ENCODE peak calls at places on chromosome 6, in nine cellular contexts. Z, V, E, F, O, K, Y, P and X are unnamed samples.

GRCh38 chr6:2376429-2377355 is 131.3 kb upstream of the GMDS start:
- DNase-seq in Z (no peak), V (no peak), E (no peak), F (peak; percentile 88), O (no peak), K (no peak), Y (no peak), P (no peak), X (no peak)

GRCh38 chr6:56363796-56364195 is 116.4 kb upstream of the COL21A1 start:
- DNase-seq in Z (no peak), V (no peak), E (no peak), F (no peak), O (no peak), K (no peak), Y (no peak), P (no peak), X (no peak)

GRCh38 chr6:31007694-31008093 is 2.6 kb upstream of the MUC22 start:
- DNase-seq in Z (no peak), V (peak; percentile 43), E (no peak), F (peak; percentile 86), O (no peak), K (no peak), Y (no peak), P (no peak), X (no peak)

GRCh38 chr6:135572051-135572450 is 74.5 kb upstream of the AHI1 start:
- DNase-seq in Z (no peak), V (no peak), E (no peak), F (no peak), O (no peak), K (no peak), Y (no peak), P (no peak), X (no peak)

GRCh38 chr6:15077964-15078363 is 167.9 kb upstream of the JARID2 start:
- DNase-seq in Z (no peak), V (no peak), E (no peak), F (no peak), O (no peak), K (no peak), Y (no peak), P (no peak), X (no peak)

GRCh38 chr6:35568967-35569606 is 56.4 kb upstream of the TULP1 start:
- DNase-seq in Z (peak; percentile 45), V (no peak), E (peak; percentile 12), F (peak; percentile 32), O (no peak), K (peak; percentile 49), Y (no peak), P (peak; percentile 11), X (peak; percentile 42)

GRCh38 chr6:152503541-152503940 is 133.6 kb downstream of the SYNE1 start:
- DNase-seq in Z (no peak), V (no peak), E (no peak), F (no peak), O (no peak), K (no peak), Y (no peak), P (no peak), X (no peak)

GRCh38 chr6:39791311-39791710 is 865 bp upstream of the DAAM2 start:
- DNase-seq in Z (no peak), V (no peak), E (no peak), F (peak; percentile 41), O (no peak), K (no peak), Y (no peak), P (no peak), X (no peak)

GRCh38 chr6:108966855-108967755 is 118.9 kb downstream of the ARMC2 start:
- DNase-seq in Z (no peak), V (no peak), E (no peak), F (peak; percentile 80), O (no peak), K (no peak), Y (peak; percentile 87), P (no peak), X (no peak)

GRCh38 chr6:170251776-170252571 is 38.9 kb downstream of the DLL1 start:
- DNase-seq in Z (no peak), V (no peak), E (no peak), F (no peak), O (no peak), K (no peak), Y (no peak), P (no peak), X (no peak)

GRCh38 chr6:150964765-150965164 is 99.3 kb downstream of the MTHFD1L start:
- DNase-seq in Z (no peak), V (no peak), E (no peak), F (no peak), O (no peak), K (no peak), Y (no peak), P (no peak), X (no peak)

GRCh38 chr6:57072108-57072507 is 17.9 kb upstream of the ZNF451 start:
- DNase-seq in Z (no peak), V (no peak), E (no peak), F (no peak), O (no peak), K (no peak), Y (no peak), P (no peak), X (no peak)

GRCh38 chr6:138001750-138002349 is 105.4 kb downstream of the PERP start:
- DNase-seq in Z (peak; percentile 60), V (peak; percentile 58), E (peak; percentile 61), F (peak; percentile 42), O (peak; percentile 50), K (peak; percentile 74), Y (peak; percentile 46), P (peak; percentile 60), X (peak; percentile 56)

GRCh38 chr6:43181621-43181941 is 415 bp upstream of the CUL9 start:
- DNase-seq in Z (no peak), V (no peak), E (no peak), F (no peak), O (no peak), K (no peak), Y (no peak), P (no peak), X (no peak)

GRCh38 chr6:75946146-75946831 is 126.2 kb downstream of the IMPG1 start:
- DNase-seq in Z (no peak), V (no peak), E (no peak), F (no peak), O (no peak), K (no peak), Y (no peak), P (no peak), X (no peak)

GRCh38 chr6:77456531-77457248 is 6.6 kb downstream of the HTR1B start:
- DNase-seq in Z (no peak), V (peak; percentile 88), E (no peak), F (peak; percentile 66), O (no peak), K (no peak), Y (no peak), P (no peak), X (no peak)

GRCh38 chr6:25312034-25312620 is 33.0 kb downstream of the CARMIL1 start:
- DNase-seq in Z (no peak), V (peak; percentile 38), E (no peak), F (no peak), O (no peak), K (no peak), Y (no peak), P (no peak), X (no peak)

GRCh38 chr6:11971154-11971553 is 41.0 kb upstream of the HIVEP1 start:
- DNase-seq in Z (no peak), V (no peak), E (no peak), F (peak; percentile 67), O (no peak), K (no peak), Y (no peak), P (no peak), X (no peak)

GRCh38 chr6:11833626-11834592 is 55.3 kb upstream of the ADTRP start:
- DNase-seq in Z (no peak), V (no peak), E (no peak), F (no peak), O (no peak), K (no peak), Y (no peak), P (no peak), X (no peak)

GRCh38 chr6:121633309-121633708 is 197.9 kb downstream of the GJA1 start:
- DNase-seq in Z (no peak), V (no peak), E (no peak), F (no peak), O (no peak), K (no peak), Y (no peak), P (no peak), X (no peak)

GRCh38 chr6:162371133-162371532 is 356.4 kb downstream of the PRKN start:
- DNase-seq in Z (no peak), V (no peak), E (no peak), F (no peak), O (no peak), K (no peak), Y (no peak), P (no peak), X (no peak)

GRCh38 chr6:163872335-163872734 is 457.8 kb downstream of the QKI start:
- DNase-seq in Z (no peak), V (no peak), E (no peak), F (no peak), O (no peak), K (no peak), Y (no peak), P (no peak), X (no peak)

GRCh38 chr6:136408205-136408604 is 118.6 kb upstream of the BCLAF1 start:
- DNase-seq in Z (no peak), V (no peak), E (no peak), F (no peak), O (no peak), K (no peak), Y (no peak), P (no peak), X (no peak)

GRCh38 chr6:149059557-149059956 is 258.0 kb upstream of the TAB2 start:
- DNase-seq in Z (no peak), V (no peak), E (no peak), F (no peak), O (no peak), K (peak; percentile 7), Y (no peak), P (no peak), X (no peak)

GRCh38 chr6:203663-204062 is 88.6 kb upstream of the DUSP22 start:
- DNase-seq in Z (no peak), V (no peak), E (no peak), F (no peak), O (no peak), K (no peak), Y (no peak), P (no peak), X (no peak)

GRCh38 chr6:113755449-113756289 is 101.5 kb upstream of the MARCKS start:
- DNase-seq in Z (no peak), V (no peak), E (no peak), F (no peak), O (no peak), K (no peak), Y (no peak), P (no peak), X (no peak)

GRCh38 chr6:137351890-137352289 is 132.7 kb upstream of the IFNGR1 start:
- DNase-seq in Z (no peak), V (no peak), E (no peak), F (no peak), O (no peak), K (no peak), Y (peak; percentile 40), P (no peak), X (no peak)

GRCh38 chr6:106069478-106069877 is 16.7 kb upstream of the PRDM1 start:
- DNase-seq in Z (peak; percentile 50), V (no peak), E (peak; percentile 61), F (peak; percentile 84), O (no peak), K (no peak), Y (no peak), P (no peak), X (peak; percentile 14)

GRCh38 chr6:36700071-36700811 is 2.6 kb downstream of the RAB44 start:
- DNase-seq in Z (no peak), V (no peak), E (no peak), F (no peak), O (no peak), K (no peak), Y (no peak), P (no peak), X (no peak)

GRCh38 chr6:48200874-48201273 is 89.9 kb upstream of the PTCHD4 start:
- DNase-seq in Z (no peak), V (no peak), E (no peak), F (no peak), O (no peak), K (no peak), Y (no peak), P (no peak), X (no peak)

GRCh38 chr6:52994789-52995078 is 350 bp downstream of the GSTA4 start:
- DNase-seq in Z (peak; percentile 33), V (no peak), E (peak; percentile 15), F (no peak), O (no peak), K (peak; percentile 72), Y (peak; percentile 61), P (peak; percentile 46), X (no peak)